ENCODE peak calls at places on chromosomes 16 and 17, in four cellular contexts. G is ELR, L is bronchial epithelial cell, S is fibroblast of the conjunctiva. F is an unnamed sample.
A peak's percentile ranks its signal among the peaks of the same experiment; 100 is the strongest.

GRCh38 chr17:37830151-37830993 is 85.5 kb upstream of the HNF1B start:
- DNase-seq in S (no peak), G (no peak), L (no peak), F (no peak)

GRCh38 chr17:76139801-76140660 is 1.0 kb downstream of the FOXJ1 start:
- DNase-seq in S (no peak), L (no peak), G (no peak), F (no peak)

GRCh38 chr16:10206215-10206614 is 24.0 kb upstream of the GRIN2A start:
- DNase-seq in S (no peak), L (peak; percentile 8), G (no peak), F (no peak)

GRCh38 chr17:10640475-10640874 is 16.6 kb downstream of the MYH3 start:
- DNase-seq in G (no peak), L (no peak), S (no peak), F (no peak)

GRCh38 chr16:54353097-54353496 is 66.5 kb upstream of the IRX3 start:
- DNase-seq in S (no peak), G (no peak), L (no peak), F (no peak)

GRCh38 chr17:78735832-78736525 is 46.1 kb downstream of the CYTH1 start:
- DNase-seq in S (no peak), L (peak; percentile 92), G (peak; percentile 48), F (no peak)

GRCh38 chr17:72926171-72926570 is 166.3 kb downstream of the SLC39A11 start:
- DNase-seq in L (no peak), G (peak; percentile 15), S (no peak), F (no peak)

GRCh38 chr16:76639685-76640289 is 362.6 kb downstream of the CNTNAP4 start:
- DNase-seq in S (peak; percentile 67), G (peak; percentile 9), L (peak; percentile 23), F (no peak)

GRCh38 chr17:83175551-83176271 is 96.3 kb downstream of the METRNL start:
- DNase-seq in S (no peak), G (no peak), L (no peak), F (no peak)

GRCh38 chr16:50209548-50210265 is 56.6 kb downstream of the TENT4B start:
- DNase-seq in L (no peak), G (no peak), S (no peak), F (no peak)

F was measured in CD14-positive monocyte.